ENCODE peak calls at places on chromosomes 13 and 19, in seven cellular contexts. Y, X, C, Z, H, A and R are unnamed samples.

GRCh38 chr19:9667898-9668297 is 7.0 kb downstream of the ZNF562 start:
- DNase-seq in Y (no peak), H (no peak), X (no peak), A (no peak), C (no peak), Z (no peak), R (no peak)

GRCh38 chr13:35140321-35140720 is 198.3 kb downstream of the NBEA start:
- DNase-seq in Z (no peak), Y (no peak), H (no peak), C (no peak), X (no peak), A (no peak), R (no peak)

GRCh38 chr13:43089912-43090498 is 66.6 kb downstream of the DNAJC15 start:
- DNase-seq in C (no peak), H (no peak), Z (no peak), Y (no peak), A (no peak), X (no peak), R (no peak)

GRCh38 chr13:48403151-48403631 is 9.7 kb downstream of the LPAR6 start:
- DNase-seq in H (no peak), C (no peak), A (no peak), X (no peak), Y (no peak), Z (peak; percentile 57), R (no peak)

GRCh38 chr19:4183967-4184717 is 1.7 kb downstream of the ANKRD24 start:
- DNase-seq in A (no peak), C (no peak), Y (no peak), X (no peak), Z (no peak), H (no peak), R (no peak)

GRCh38 chr13:95833126-95833525 is 156.2 kb downstream of the DNAJC3 start:
- DNase-seq in A (no peak), H (no peak), C (no peak), X (no peak), Z (no peak), Y (no peak), R (no peak)

GRCh38 chr13:48221301-48222190 is 11.5 kb upstream of the ITM2B start:
- DNase-seq in A (no peak), H (peak; percentile 20), C (peak; percentile 37), X (no peak), Z (no peak), Y (no peak), R (no peak)

GRCh38 chr13:102402292-102402691 is 444 bp upstream of the FGF14 start:
- DNase-seq in Z (no peak), A (peak; percentile 7), X (no peak), H (peak; percentile 54), C (peak; percentile 57), Y (peak; percentile 8), R (no peak)

GRCh38 chr19:18558202-18558555 is 509 bp downstream of the KXD1 start:
- DNase-seq in H (no peak), Z (no peak), X (no peak), C (no peak), A (no peak), Y (no peak), R (no peak)

GRCh38 chr19:14497347-14497921 is 1.5 kb upstream of the GIPC1 start:
- DNase-seq in Y (peak; percentile 75), C (peak; percentile 83), X (no peak), H (peak; percentile 83), Z (no peak), A (no peak), R (no peak)

GRCh38 chr19:3094638-3095374 is 644 bp downstream of the GNA11 start:
- DNase-seq in H (no peak), Z (no peak), C (no peak), X (peak; percentile 18), A (peak; percentile 18), Y (no peak), R (no peak)